ENCODE peak calls at places on chromosomes 2 and 18, in seven cellular contexts. E is body of pancreas; X is CD8-positive, alpha-beta T cell; C is stomach; Q is fibroblast of lung; H is lower lobe of right lung; K is upper lobe of right lung. L is an unnamed sample.

GRCh38 chr2:52976132-52976949 is 791.3 kb upstream of the CHAC2 start:
- DNase-seq in C (no peak), E (peak; percentile 18), X (no peak), Q (peak; percentile 44), K (no peak), H (no peak), L (no peak)

GRCh38 chr2:20421988-20422678 is 24.7 kb upstream of the RHOB start:
- DNase-seq in H (peak; percentile 95), C (peak; percentile 98), X (no peak), K (peak; percentile 96), Q (peak; percentile 98), E (peak; percentile 98), L (no peak)

GRCh38 chr2:216666461-216667233 is 28.7 kb downstream of the IGFBP5 start:
- DNase-seq in E (peak; percentile 84), X (peak; percentile 46), C (peak; percentile 79), K (peak; percentile 75), Q (peak; percentile 72), H (peak; percentile 67), L (no peak)

GRCh38 chr2:223649941-223650530 is 47.9 kb upstream of the SCG2 start:
- DNase-seq in X (no peak), C (no peak), Q (no peak), K (no peak), H (no peak), E (no peak), L (no peak)

GRCh38 chr2:144553379-144553778 is 33.5 kb upstream of the ZEB2 start:
- DNase-seq in E (no peak), C (no peak), H (no peak), K (no peak), Q (peak; percentile 97), X (no peak), L (peak; percentile 67)

GRCh38 chr2:61640406-61640805 is 102.2 kb upstream of the XPO1 start:
- DNase-seq in X (no peak), Q (no peak), K (no peak), C (no peak), H (no peak), E (no peak), L (no peak)

GRCh38 chr2:19643117-19643518 is 258.7 kb downstream of the TTC32 start:
- DNase-seq in H (no peak), Q (peak; percentile 20), C (no peak), E (no peak), X (no peak), K (no peak), L (no peak)

GRCh38 chr2:79874015-79874414 is 361.2 kb downstream of the CTNNA2 start:
- DNase-seq in X (no peak), K (no peak), E (no peak), Q (no peak), H (no peak), C (no peak), L (no peak)

GRCh38 chr2:69059731-69060290 is 46.8 kb downstream of the ANTXR1 start:
- DNase-seq in Q (no peak), E (no peak), C (no peak), K (no peak), X (no peak), H (no peak), L (no peak)

GRCh38 chr2:100610381-100610831 is 47.6 kb downstream of the PDCL3 start:
- DNase-seq in X (peak; percentile 73), C (peak; percentile 58), Q (peak; percentile 51), K (peak; percentile 74), H (peak; percentile 64), E (peak; percentile 72), L (no peak)

GRCh38 chr2:190354003-190354690 is 10.8 kb downstream of the INPP1 start:
- DNase-seq in Q (no peak), K (no peak), H (no peak), E (peak; percentile 65), X (no peak), C (no peak), L (no peak)

GRCh38 chr18:22822024-22822423 is 111.1 kb upstream of the RBBP8 start:
- DNase-seq in H (no peak), X (no peak), C (no peak), Q (peak; percentile 69), E (no peak), K (no peak), L (peak; percentile 67)

GRCh38 chr2:241268716-241269445 is 46.6 kb downstream of the HDLBP start:
- DNase-seq in C (no peak), Q (no peak), E (no peak), K (no peak), H (no peak), X (no peak), L (peak; percentile 29)

GRCh38 chr2:241272298-241272721 is 43.2 kb downstream of the HDLBP start:
- DNase-seq in K (peak; percentile 80), Q (peak; percentile 21), H (peak; percentile 74), E (peak; percentile 59), C (peak; percentile 47), X (no peak), L (no peak)

GRCh38 chr2:241271641-241272297 is 43.7 kb downstream of the HDLBP start:
- DNase-seq in Q (peak; percentile 86), H (peak; percentile 91), K (peak; percentile 93), X (peak; percentile 41), E (peak; percentile 93), C (peak; percentile 88), L (peak; percentile 42)

GRCh38 chr2:241269707-241270520 is 45.6 kb downstream of the HDLBP start:
- DNase-seq in E (peak; percentile 53), K (peak; percentile 74), Q (no peak), H (peak; percentile 62), X (no peak), C (peak; percentile 38), L (no peak)

GRCh38 chr2:241270531-241270930 is 44.9 kb downstream of the HDLBP start:
- DNase-seq in C (no peak), X (no peak), H (no peak), Q (no peak), K (no peak), E (no peak), L (no peak)
- H3K4me3 ChIP-seq in C (peak overlapping the region; percentile 98), X (no peak overlapping the region), H (peak overlapping the region; percentile 81), Q (peak overlapping the region; percentile 98), K (peak overlapping the region; percentile 68), E (no peak overlapping the region), L (no peak overlapping the region)

DNA sequence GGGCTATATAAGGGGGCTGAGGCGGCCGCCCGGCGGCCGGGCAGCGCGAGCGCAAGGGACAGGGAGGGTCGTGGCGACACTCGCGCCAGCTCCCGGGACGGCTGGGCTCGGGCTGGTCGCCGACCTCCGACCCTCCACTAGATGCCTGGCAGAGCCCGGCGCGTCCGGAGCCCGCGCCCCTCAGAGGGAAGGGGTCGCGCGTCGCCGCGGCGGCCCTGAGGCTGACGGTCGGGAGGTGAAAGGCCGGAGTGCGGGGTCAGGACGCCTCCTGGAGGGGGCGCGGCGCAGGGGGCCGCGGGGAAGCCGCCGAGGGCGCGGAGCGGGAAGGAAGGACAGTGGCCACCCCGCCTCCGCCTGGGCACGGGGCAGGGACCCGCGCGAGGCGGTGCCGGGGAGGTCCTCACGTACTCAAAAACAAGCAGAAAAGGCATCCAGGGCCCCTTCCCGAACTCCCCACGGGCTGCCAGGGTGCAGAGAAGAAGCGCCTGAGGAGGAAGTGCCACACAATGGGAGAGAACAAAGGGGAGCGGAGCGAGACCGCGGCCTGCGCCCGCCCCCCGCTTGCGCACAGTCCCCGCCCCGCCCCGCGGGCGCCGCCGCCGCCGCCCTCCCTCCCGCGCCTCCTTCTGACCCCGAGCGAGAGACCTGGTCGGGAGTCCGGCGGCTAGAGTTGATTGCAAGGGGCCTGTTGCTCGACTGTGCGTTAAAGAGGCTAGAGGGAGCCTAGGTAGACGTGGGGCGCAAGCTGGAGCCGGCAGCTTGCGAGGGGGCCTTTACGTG is 791 bp upstream of the KLF7 start:
- DNase-seq in X (peak; percentile 53), H (peak; percentile 85), C (peak; percentile 80), K (peak; percentile 88), Q (peak; percentile 86), E (peak; percentile 81), L (no peak)
- TF ChIP-seq CTCF in X (no peak), H (peak; percentile 53), C (no peak), K (peak; percentile 42), Q (no peak), E (peak; percentile 13), L (no peak)

DNA sequence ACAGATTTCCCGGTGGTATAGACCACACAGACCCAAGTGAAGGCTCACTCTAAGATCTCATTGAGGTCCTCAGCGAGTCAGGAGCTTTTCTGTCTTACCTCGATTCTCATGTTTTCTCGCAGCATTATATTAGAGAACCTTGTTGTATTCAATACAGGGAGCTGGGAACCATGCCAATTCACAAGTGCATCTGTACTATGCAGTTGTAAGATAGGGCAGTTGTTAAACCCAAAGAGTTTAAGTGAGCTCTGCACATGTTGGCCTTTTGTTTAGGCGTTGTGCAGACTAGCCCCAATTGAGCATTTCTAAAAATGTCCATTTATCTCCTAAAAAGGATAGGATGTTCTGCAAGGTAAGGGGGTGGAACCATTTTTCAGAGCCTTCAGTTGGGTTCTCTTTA is 59.6 kb downstream of the FEZ2 start:
- DNase-seq in H (no peak), X (no peak), K (no peak), Q (no peak), C (no peak), E (no peak), L (no peak)
- H3K36me3 ChIP-seq in H (peaks cover 65% of the 10 kb centered on the region), X (no peaks in the 10 kb centered on the region), K (peaks cover 59% of the 10 kb centered on the region), Q (peaks cover 31% of the 10 kb centered on the region), C (peaks cover 55% of the 10 kb centered on the region), E (no peaks in the 10 kb centered on the region), L (peaks cover 9% of the 10 kb centered on the region)

GRCh38 chr2:149261672-149262071 is 68.7 kb upstream of the LYPD6 start:
- DNase-seq in E (no peak), Q (no peak), H (no peak), K (no peak), C (no peak), X (no peak), L (no peak)

GRCh38 chr2:149258531-149258930 is 71.9 kb upstream of the LYPD6 start:
- DNase-seq in X (no peak), Q (no peak), H (no peak), E (no peak), K (no peak), C (no peak), L (no peak)

GRCh38 chr2:149259136-149259535 is 71.3 kb upstream of the LYPD6 start:
- DNase-seq in H (no peak), X (no peak), E (no peak), K (no peak), C (no peak), Q (no peak), L (no peak)
- H3K4me3 ChIP-seq in H (no peak overlapping the region), X (no peak overlapping the region), E (no peak overlapping the region), K (no peak overlapping the region), C (no peak overlapping the region), Q (no peak overlapping the region), L (no peak overlapping the region)

DNA sequence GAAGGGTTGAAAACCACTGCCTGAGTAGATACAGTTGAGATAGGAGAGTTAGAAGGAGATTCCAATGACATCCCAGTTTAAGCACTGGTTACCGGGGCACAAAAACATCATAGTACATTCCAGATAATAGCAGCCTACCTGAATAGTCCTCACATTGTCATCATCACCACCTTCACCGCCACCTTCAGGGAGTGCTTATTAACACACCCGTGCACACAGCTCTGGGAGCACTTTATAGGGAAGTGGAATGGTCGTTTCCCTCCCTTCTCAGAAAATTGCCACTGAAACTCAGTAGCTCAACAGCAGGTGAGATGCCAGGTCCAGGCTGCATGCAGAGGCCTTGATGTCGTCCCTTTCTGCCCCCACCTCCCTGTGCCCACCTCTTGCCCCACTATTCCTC is 8.2 kb downstream of the SERPINB7 start:
- DNase-seq in C (no peak), K (no peak), H (no peak), E (no peak), X (no peak), Q (no peak), L (no peak)
- TF ChIP-seq CTCF in C (no peak), K (no peak), H (no peak), E (no peak), X (no peak), Q (no peak), L (no peak)